ENCODE peak calls at places on chromosomes 7 and 10, in seven cellular contexts. K, M, S, R, L, C and N are unnamed samples.

GRCh38 chr10:87976101-87976743 is 112.8 kb downstream of the PTEN start:
- DNase-seq in M (no peak), C (no peak), R (no peak), L (peak; percentile 62), S (no peak), K (peak; percentile 11), N (no peak)

GRCh38 chr7:158263110-158263963 is 324.3 kb downstream of the PTPRN2 start:
- DNase-seq in R (no peak), C (no peak), K (no peak), S (no peak), L (no peak), M (no peak), N (no peak)

GRCh38 chr10:74500806-74501205 is 325.6 kb upstream of the KAT6B start:
- DNase-seq in K (no peak), C (no peak), L (peak; percentile 68), S (no peak), M (no peak), R (no peak), N (no peak)

GRCh38 chr7:37916017-37916672 is 472 bp downstream of the SFRP4 start:
- DNase-seq in C (peak; percentile 53), K (peak; percentile 7), M (peak; percentile 5), R (peak; percentile 8), S (no peak), L (no peak), N (peak; percentile 3)

GRCh38 chr7:1810961-1811849 is 141.1 kb downstream of the ELFN1 start:
- DNase-seq in S (no peak), M (no peak), R (no peak), K (no peak), C (no peak), L (peak; percentile 19), N (no peak)

GRCh38 chr7:128398016-128398840 is 11.6 kb downstream of the IMPDH1 start:
- DNase-seq in S (peak; percentile 55), R (peak; percentile 83), L (peak; percentile 29), K (peak; percentile 32), M (peak; percentile 76), C (peak; percentile 74), N (peak; percentile 54)

GRCh38 chr7:142438235-142438922 is 180.5 kb upstream of the PRSS58 start:
- DNase-seq in K (peak; percentile 38), R (peak; percentile 37), L (peak; percentile 65), S (no peak), M (peak; percentile 47), C (peak; percentile 57), N (peak; percentile 62)

GRCh38 chr7:43454936-43455518 is 127.9 kb upstream of the STK17A start:
- DNase-seq in C (no peak), S (no peak), R (no peak), L (peak; percentile 52), K (peak; percentile 29), M (no peak), N (peak; percentile 43)

GRCh38 chr10:75210193-75211006 is at the start of gene VDAC2:
- DNase-seq in M (peak; percentile 93), C (peak; percentile 92), S (peak; percentile 94), L (peak; percentile 79), K (peak; percentile 73), R (peak; percentile 92), N (peak; percentile 89)

GRCh38 chr7:19969859-19970493 is 196.6 kb upstream of the TMEM196 start:
- DNase-seq in K (peak; percentile 36), L (peak; percentile 28), S (no peak), C (no peak), M (no peak), R (no peak), N (no peak)

GRCh38 chr7:24283900-24284698 is at the start of gene NPY:
- DNase-seq in C (no peak), K (no peak), S (no peak), R (peak; percentile 48), M (peak; percentile 39), L (no peak), N (peak; percentile 76)

GRCh38 chr7:147937428-147937827 is 653.1 kb upstream of the C7orf33 start:
- DNase-seq in S (no peak), K (no peak), C (no peak), R (no peak), L (no peak), M (peak; percentile 9), N (no peak)

GRCh38 chr7:17298840-17299476 is 506 bp downstream of the AHR start:
- DNase-seq in M (peak; percentile 7), R (peak; percentile 44), C (peak; percentile 63), L (no peak), K (no peak), S (peak; percentile 74), N (no peak)

GRCh38 chr7:6628045-6628444 is 9.1 kb upstream of the ZNF316 start:
- DNase-seq in K (no peak), L (no peak), R (no peak), C (no peak), M (no peak), S (no peak), N (no peak)

GRCh38 chr10:114691442-114691941 is 33.4 kb upstream of the ABLIM1 start:
- DNase-seq in K (peak; percentile 52), S (no peak), R (no peak), C (no peak), M (no peak), L (peak; percentile 59), N (no peak)

GRCh38 chr7:148700693-148701092 is 2.0 kb downstream of the CUL1 start:
- DNase-seq in L (peak; percentile 65), M (peak; percentile 62), K (peak; percentile 53), C (peak; percentile 39), R (peak; percentile 52), S (peak; percentile 57), N (no peak)

GRCh38 chr7:107591410-107591809 is 11.4 kb downstream of the BCAP29 start:
- DNase-seq in C (no peak), R (no peak), K (no peak), S (no peak), L (no peak), M (no peak), N (no peak)

GRCh38 chr7:114921636-114922150 is at the start of gene MDFIC:
- DNase-seq in C (peak; percentile 43), S (peak; percentile 57), K (no peak), M (no peak), L (no peak), R (peak; percentile 13), N (no peak)